ENCODE peak calls at places on chromosomes 2 and 18, in four cellular contexts. C is H9, E is endodermal cell, Y is GM23338. B is an unnamed sample.

GRCh38 chr18:63890950-63891304 is 3.4 kb downstream of the SERPINB2 start:
- DNase-seq in Y (no peak), E (no peak), C (no peak), B (no peak)

GRCh38 chr2:56263876-56264275 is 80.1 kb downstream of the CCDC85A start:
- DNase-seq in C (no peak), Y (no peak), E (no peak), B (no peak)

GRCh38 chr2:147487286-147487979 is 357.4 kb upstream of the ACVR2A start:
- DNase-seq in E (peak; percentile 64), Y (no peak), C (no peak), B (no peak)

GRCh38 chr18:63439334-63439733 is 17.1 kb upstream of the VPS4B start:
- DNase-seq in C (peak; percentile 67), Y (peak; percentile 86), E (peak; percentile 85), B (peak; percentile 73)

GRCh38 chr2:102837626-102838198 is 75.9 kb downstream of the TMEM182 start:
- DNase-seq in E (no peak), Y (no peak), C (no peak), B (no peak)

GRCh38 chr2:219515874-219516629 is 1.8 kb downstream of the ASIC4 start:
- DNase-seq in C (no peak), E (no peak), Y (no peak), B (no peak)

GRCh38 chr2:240836781-240837467 is 16.9 kb upstream of the KIF1A start:
- DNase-seq in E (no peak), Y (no peak), C (no peak), B (peak; percentile 67)

GRCh38 chr18:41967680-41968079 is 12.6 kb downstream of the PIK3C3 start:
- DNase-seq in E (no peak), Y (no peak), C (no peak), B (no peak)

GRCh38 chr2:195304310-195304709 is 352.7 kb upstream of the SLC39A10 start:
- DNase-seq in E (peak; percentile 76), Y (peak; percentile 76), C (peak; percentile 74), B (no peak)

GRCh38 chr2:189402932-189403331 is 38.3 kb upstream of the WDR75 start:
- DNase-seq in E (no peak), C (no peak), Y (no peak), B (no peak)

DNA sequence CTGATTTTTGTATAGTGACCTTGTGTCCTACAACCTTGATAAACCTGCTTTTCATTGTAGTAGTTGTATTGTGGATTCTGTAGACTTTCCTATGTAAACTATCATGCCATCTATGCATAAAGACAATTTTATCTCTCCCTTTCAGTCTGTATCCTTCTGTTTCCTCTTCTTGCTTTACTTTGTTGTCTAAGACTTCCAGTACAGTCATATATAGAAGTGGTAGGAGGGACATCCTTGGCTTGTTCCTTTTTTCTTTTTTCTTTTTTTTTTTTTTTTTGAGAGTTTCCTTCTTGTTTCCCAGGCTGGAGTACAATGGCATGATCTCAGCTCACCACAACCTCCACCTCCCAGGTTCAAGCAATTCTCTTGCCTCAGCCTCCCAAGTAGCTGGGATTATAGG is 39.7 kb downstream of the UBE2F start:
- DNase-seq in Y (no peak), E (no peak), C (no peak), B (no peak)
- TF ChIP-seq CTCF in Y (no peak), E (no peak), C (no peak), B (no peak)

GRCh38 chr18:55398858-55399257 is 189.1 kb downstream of the TCF4 start:
- DNase-seq in Y (no peak), E (no peak), C (no peak), B (no peak)

GRCh38 chr18:55402731-55403405 is 185.1 kb downstream of the TCF4 start:
- DNase-seq in C (no peak), Y (no peak), E (no peak), B (no peak)

GRCh38 chr18:55401275-55401620 is 186.7 kb downstream of the TCF4 start:
- DNase-seq in C (no peak), Y (no peak), E (no peak), B (no peak)

GRCh38 chr18:55401638-55402191 is 186.3 kb downstream of the TCF4 start:
- DNase-seq in C (peak; percentile 69), E (peak; percentile 75), Y (peak; percentile 86), B (no peak)

GRCh38 chr18:55400590-55401274 is 187.3 kb downstream of the TCF4 start:
- DNase-seq in Y (no peak), C (no peak), E (no peak), B (no peak)
- H3K4me1 ChIP-seq in Y (peaks cover 80% of the 10 kb centered on the region), C (peaks cover 10% of the 10 kb centered on the region), E (peaks cover 8% of the 10 kb centered on the region), B (peaks cover 43% of the 10 kb centered on the region)

DNA sequence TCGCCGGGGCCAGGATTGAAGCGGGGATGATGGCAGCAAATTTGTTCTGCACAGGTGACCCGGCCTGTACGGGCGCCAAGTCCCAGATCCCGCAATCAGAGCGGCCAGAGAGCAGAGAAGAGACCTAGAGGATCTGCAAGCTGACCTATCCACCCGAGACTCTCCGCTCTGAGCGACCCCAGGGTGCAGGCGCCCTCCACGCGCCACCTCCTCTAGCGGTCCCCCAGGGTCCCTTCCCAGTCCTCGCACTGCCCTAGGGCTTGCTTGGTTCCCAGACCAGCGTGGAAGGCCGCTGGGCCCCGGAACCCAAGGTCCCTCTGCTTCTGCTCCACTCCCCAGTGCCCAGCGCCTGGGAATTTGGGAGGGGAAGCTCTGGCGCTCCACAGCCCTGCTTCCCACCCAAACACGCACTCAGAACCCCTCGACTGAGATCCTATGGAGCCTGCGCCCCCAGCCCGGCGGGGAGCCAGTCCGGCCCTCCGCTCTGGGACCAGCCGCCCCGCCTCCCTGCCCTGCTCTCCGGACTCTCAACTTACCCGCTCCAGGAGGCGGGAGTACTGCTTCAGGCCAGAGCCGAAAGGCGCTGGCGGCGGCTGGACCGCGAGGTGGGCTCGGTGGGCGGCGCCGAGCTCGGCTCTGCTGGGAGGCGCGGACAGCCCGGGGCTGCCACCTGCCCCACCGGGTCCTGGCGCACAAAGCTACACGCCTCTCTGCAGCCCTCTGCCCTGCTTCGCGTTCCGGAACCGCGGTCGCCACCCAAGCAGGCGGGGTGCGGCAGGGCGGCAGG is 3.0 kb upstream of the SIX3 start:
- DNase-seq in C (peak; percentile 73), E (peak; percentile 88), Y (peak; percentile 76), B (no peak)
- H3K27me3 ChIP-seq in C (peaks cover 85% of the 10 kb centered on the region), E (peaks cover 99% of the 10 kb centered on the region), Y (peaks cover 100% of the 10 kb centered on the region), B (peaks cover 49% of the 10 kb centered on the region)

GRCh38 chr2:177983183-177983788 is 89.3 kb downstream of the PDE11A start:
- DNase-seq in Y (peak; percentile 79), C (peak; percentile 38), E (peak; percentile 65), B (no peak)
- TF ChIP-seq CTCF in Y (peak; percentile 96), C (peak; percentile 91), E (peak; percentile 98), B (peak; percentile 70)

DNA sequence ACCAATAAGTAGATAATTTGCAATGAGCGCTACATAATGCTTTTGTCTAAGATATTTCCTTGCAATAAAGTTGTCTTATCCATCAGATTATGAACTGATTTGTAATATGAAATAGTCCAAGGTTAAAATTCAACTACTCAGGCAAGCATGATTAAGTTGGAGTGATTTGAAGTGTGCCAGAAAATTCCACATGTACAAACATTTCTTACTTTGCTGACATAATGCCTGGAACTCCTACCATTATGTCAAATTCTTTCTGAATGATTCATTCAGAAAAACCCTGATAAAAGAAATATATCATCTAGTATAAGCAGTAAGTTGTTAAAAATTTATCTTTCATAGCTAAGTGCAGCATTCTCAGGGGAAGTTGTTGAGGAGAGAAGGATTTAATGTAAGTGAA is 87.3 kb downstream of the CBLN2 start:
- DNase-seq in C (no peak), Y (no peak), E (no peak), B (no peak)
- H3K4me1 ChIP-seq in C (no peaks in the 10 kb centered on the region), Y (no peaks in the 10 kb centered on the region), E (no peaks in the 10 kb centered on the region), B (no peaks in the 10 kb centered on the region)

DNA sequence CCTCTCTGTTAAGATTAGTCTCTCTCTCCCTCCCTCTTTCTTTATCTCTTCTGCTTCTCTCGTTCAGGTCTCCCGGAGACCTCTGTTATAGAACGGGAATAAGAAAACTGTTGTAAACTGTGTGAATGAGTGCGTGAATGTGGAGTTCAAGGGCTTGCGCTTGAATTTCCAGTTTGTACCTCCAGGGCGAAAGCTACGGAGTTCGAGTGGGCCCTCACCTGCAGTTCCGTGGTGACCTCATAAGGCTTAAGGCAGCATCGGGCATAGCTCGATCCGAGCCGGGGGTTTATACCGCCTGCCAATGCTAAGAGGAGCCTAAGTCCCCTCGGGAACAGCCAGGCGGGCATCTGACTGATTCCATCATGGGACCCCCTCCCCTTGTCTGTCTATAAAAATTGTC is 26.5 kb downstream of the SKA1 start:
- DNase-seq in C (no peak), Y (no peak), E (no peak), B (no peak)
- H3K27me3 ChIP-seq in C (no peaks in the 10 kb centered on the region), Y (no peaks in the 10 kb centered on the region), E (peaks cover 22% of the 10 kb centered on the region), B (no peaks in the 10 kb centered on the region)

GRCh38 chr2:238240761-238241711 is 1.2 kb upstream of the HES6 start:
- DNase-seq in Y (peak; percentile 96), E (peak; percentile 95), C (peak; percentile 91), B (no peak)
- TF ChIP-seq CTCF in Y (no peak), E (peak; percentile 38), C (no peak), B (no peak)

GRCh38 chr2:4909486-4909885 is 782.7 kb upstream of the SOX11 start:
- DNase-seq in C (no peak), Y (no peak), E (no peak), B (no peak)

GRCh38 chr2:4915348-4915747 is 776.8 kb upstream of the SOX11 start:
- DNase-seq in C (no peak), Y (no peak), E (no peak), B (no peak)

GRCh38 chr2:4914551-4914950 is 777.6 kb upstream of the SOX11 start:
- DNase-seq in E (no peak), C (no peak), Y (no peak), B (no peak)
- H3K4me1 ChIP-seq in E (no peaks in the 10 kb centered on the region), C (no peaks in the 10 kb centered on the region), Y (no peaks in the 10 kb centered on the region), B (no peaks in the 10 kb centered on the region)

B was measured in right atrium auricular region.